ENCODE peak calls at places on chromosomes 11 and 22, in six cellular contexts. D is left ventricle myocardium inferior; P is CD8-positive, alpha-beta T cell; T is GM23248; S is MM.1S; K is GM12878. C is an unnamed sample.

GRCh38 chr11:34682822-34683221 is 61.9 kb downstream of the EHF start:
- DNase-seq in K (no peak), S (no peak), D (no peak), T (no peak), P (no peak), C (no peak)

GRCh38 chr11:73359930-73360742 is 16.1 kb upstream of the RELT start:
- DNase-seq in P (no peak), T (peak; percentile 61), K (no peak), S (peak; percentile 58), D (no peak), C (peak; percentile 62)

GRCh38 chr22:37344735-37345462 is 62.6 kb downstream of the CYTH4 start:
- DNase-seq in S (no peak), T (no peak), D (no peak), K (no peak), P (no peak), C (no peak)

GRCh38 chr11:96332236-96332761 is 10.7 kb downstream of the MAML2 start:
- DNase-seq in P (no peak), D (no peak), K (no peak), S (no peak), T (peak; percentile 30), C (no peak)

GRCh38 chr22:35488513-35488912 is 52.1 kb upstream of the RASD2 start:
- DNase-seq in T (no peak), K (no peak), D (no peak), P (no peak), S (no peak), C (no peak)

GRCh38 chr11:9716275-9717039 is 52.6 kb downstream of the SWAP70 start:
- DNase-seq in T (peak; percentile 77), P (no peak), S (peak; percentile 24), D (no peak), K (peak; percentile 92), C (no peak)

GRCh38 chr22:18076060-18076497 is 1.7 kb upstream of the PEX26 start:
- DNase-seq in P (no peak), D (no peak), T (peak; percentile 92), S (peak; percentile 84), K (no peak), C (peak; percentile 68)

GRCh38 chr11:57318178-57318577 is 6.6 kb downstream of the TNKS1BP1 start:
- DNase-seq in D (no peak), P (no peak), K (no peak), T (peak; percentile 54), S (no peak), C (no peak)

GRCh38 chr11:65415499-65416340 is 6.9 kb upstream of the NEAT1 start:
- DNase-seq in D (peak; percentile 13), S (no peak), P (no peak), T (peak; percentile 17), K (no peak), C (no peak)

GRCh38 chr11:113375402-113375801 is 12.2 kb upstream of the ANKK1 start:
- DNase-seq in P (no peak), S (no peak), T (no peak), K (no peak), D (no peak), C (no peak)

GRCh38 chr11:83656931-83657330 is 370.8 kb upstream of the CCDC90B start:
- DNase-seq in K (no peak), T (no peak), P (no peak), D (no peak), S (no peak), C (no peak)

GRCh38 chr11:58616594-58616993 is 5.9 kb upstream of the CNTF start:
- DNase-seq in P (no peak), S (no peak), T (peak; percentile 92), K (no peak), D (peak; percentile 35), C (no peak)

GRCh38 chr11:113782134-113782533 is 2.5 kb downstream of the CLDN25 start:
- DNase-seq in T (no peak), K (no peak), S (no peak), D (no peak), P (no peak), C (no peak)

GRCh38 chr11:71474141-71474770 is 21.3 kb downstream of the NADSYN1 start:
- DNase-seq in P (no peak), T (no peak), S (no peak), K (no peak), D (no peak), C (no peak)

GRCh38 chr22:23183107-23183698 is 2.9 kb downstream of the BCR start:
- DNase-seq in K (no peak), S (peak; percentile 43), T (peak; percentile 75), P (no peak), D (peak; percentile 35), C (no peak)

GRCh38 chr11:64655901-64656601 is 65.0 kb downstream of the SLC22A12 start:
- DNase-seq in D (no peak), K (no peak), T (peak; percentile 41), S (no peak), P (no peak), C (no peak)

DNA sequence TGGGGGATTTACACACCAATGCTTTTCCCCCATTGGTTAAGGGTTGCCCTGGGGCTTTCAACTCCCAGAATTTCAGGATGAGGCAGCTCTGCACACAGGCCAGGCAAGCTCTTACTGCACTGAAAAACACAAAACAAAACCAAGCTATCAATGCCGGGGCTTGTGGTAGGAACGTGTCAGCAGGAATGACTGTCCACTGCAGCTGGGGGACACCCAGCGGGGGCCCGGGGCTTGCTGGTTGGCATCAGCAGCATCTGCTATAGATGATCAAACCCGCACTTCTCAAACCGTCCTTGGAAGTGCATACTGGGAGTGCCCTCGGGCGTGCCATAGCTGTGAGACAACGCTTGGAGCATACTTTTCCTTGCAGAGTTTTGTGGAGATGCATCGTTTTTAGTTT is 7.7 kb downstream of the TP53AIP1 start:
- DNase-seq in S (no peak), P (no peak), T (no peak), K (no peak), D (no peak), C (no peak)
- H3K4me1 ChIP-seq in S (no peaks in the 10 kb centered on the region), P (no peaks in the 10 kb centered on the region), T (no peaks in the 10 kb centered on the region), K (no peaks in the 10 kb centered on the region), D (no peaks in the 10 kb centered on the region), C (no peaks in the 10 kb centered on the region)

GRCh38 chr22:41798736-41799135 is 1.7 kb upstream of the CCDC134 start:
- DNase-seq in P (no peak), S (no peak), T (no peak), D (no peak), K (no peak), C (no peak)

GRCh38 chr22:41799486-41800347 is 762 bp upstream of the CCDC134 start:
- DNase-seq in T (peak; percentile 57), P (no peak), S (no peak), D (peak; percentile 34), K (no peak), C (no peak)

GRCh38 chr22:41800348-41801146 is at the start of gene CCDC134:
- DNase-seq in T (peak; percentile 92), K (peak; percentile 70), P (peak; percentile 82), D (peak; percentile 93), S (peak; percentile 93), C (peak; percentile 86)

GRCh38 chr22:41801147-41801819 is 804 bp downstream of the CCDC134 start:
- DNase-seq in D (no peak), S (peak; percentile 26), K (no peak), T (no peak), P (no peak), C (no peak)

DNA sequence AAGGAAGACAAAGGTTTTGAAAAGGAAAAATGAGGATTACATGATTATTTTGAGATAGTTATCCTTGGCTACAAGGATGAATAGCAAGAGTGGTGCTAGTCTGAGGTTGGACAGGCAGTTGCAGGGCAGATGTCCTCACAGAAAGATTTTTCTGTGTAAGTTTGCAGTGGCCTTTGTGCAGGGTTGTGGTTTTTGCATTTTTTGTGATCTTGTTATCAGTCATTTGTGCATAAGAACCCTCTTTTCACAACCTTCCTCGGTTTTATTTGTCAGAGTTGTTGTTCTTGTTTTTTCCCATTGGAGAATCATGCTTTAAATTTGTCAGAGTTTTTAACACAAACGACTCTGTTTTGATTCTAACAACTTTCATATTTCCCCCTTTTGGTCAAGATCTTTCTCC is 1.4 kb downstream of the CCDC134 start:
- DNase-seq in S (no peak), D (no peak), T (no peak), K (no peak), P (no peak), C (no peak)
- H3K36me3 ChIP-seq in S (no peaks in the 10 kb centered on the region), D (no peaks in the 10 kb centered on the region), T (no peaks in the 10 kb centered on the region), K (no peaks in the 10 kb centered on the region), P (no peaks in the 10 kb centered on the region), C (no peaks in the 10 kb centered on the region)

DNA sequence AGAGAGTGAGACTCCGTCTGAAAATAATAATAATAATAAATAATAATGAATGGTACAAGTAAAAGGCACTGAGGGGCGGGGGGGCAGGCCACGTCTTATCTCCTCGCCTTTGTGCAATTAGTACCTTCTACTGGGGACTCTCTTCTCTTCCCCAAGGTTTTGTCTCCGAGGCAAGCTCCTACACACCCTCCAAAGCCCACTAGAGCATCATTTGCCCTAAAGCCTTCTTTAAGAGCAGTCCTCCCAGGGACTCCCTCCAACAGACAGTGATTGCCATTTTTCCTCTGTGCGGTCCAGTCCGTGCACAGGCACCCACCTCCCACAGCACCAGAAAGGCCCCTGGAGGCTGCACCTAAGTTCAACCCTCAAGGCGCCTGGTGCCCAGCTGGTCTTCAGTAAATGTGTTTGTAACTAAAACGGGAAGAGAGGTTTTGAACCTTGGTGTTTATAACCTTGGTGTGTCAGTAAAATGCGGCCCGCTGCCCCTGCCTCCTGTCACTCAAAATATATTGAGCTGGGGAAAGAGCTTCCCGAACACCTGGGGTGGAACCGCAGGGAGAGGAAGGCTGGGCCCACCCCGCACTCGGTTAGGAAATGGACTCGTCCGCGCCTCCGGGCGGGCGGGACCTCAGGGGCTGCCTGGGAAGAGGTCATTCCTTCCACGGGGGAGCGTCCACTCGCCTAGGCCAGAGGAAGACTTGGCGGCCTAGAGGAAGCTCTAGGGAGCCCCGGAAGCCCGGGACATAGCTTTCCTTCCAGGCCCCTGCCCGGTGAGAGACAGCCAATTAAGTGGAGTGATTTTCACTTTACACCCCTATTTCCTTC is 4.7 kb upstream of the KDELR3 start:
- DNase-seq in S (no peak), D (peak; percentile 75), P (no peak), K (no peak), T (no peak), C (no peak)
- H3K27me3 ChIP-seq in S (peaks cover 63% of the 10 kb centered on the region), D (peaks cover 43% of the 10 kb centered on the region), P (peaks cover 9% of the 10 kb centered on the region), K (peaks cover 16% of the 10 kb centered on the region), T (peaks cover 24% of the 10 kb centered on the region), C (no peaks in the 10 kb centered on the region)

GRCh38 chr11:90222459-90223247 is at the start of gene CHORDC1:
- DNase-seq in T (peak; percentile 92), D (peak; percentile 91), K (peak; percentile 71), P (peak; percentile 77), S (peak; percentile 95), C (peak; percentile 92)

GRCh38 chr11:90219438-90219837 is 3.4 kb downstream of the CHORDC1 start:
- DNase-seq in P (no peak), K (no peak), D (no peak), S (no peak), T (no peak), C (no peak)

GRCh38 chr11:90222152-90222458 is 744 bp downstream of the CHORDC1 start:
- DNase-seq in K (no peak), P (no peak), T (no peak), D (no peak), S (peak; percentile 9), C (no peak)

GRCh38 chr11:90220391-90220790 is 2.5 kb downstream of the CHORDC1 start:
- DNase-seq in T (peak; percentile 84), D (no peak), K (no peak), P (no peak), S (no peak), C (no peak)

DNA sequence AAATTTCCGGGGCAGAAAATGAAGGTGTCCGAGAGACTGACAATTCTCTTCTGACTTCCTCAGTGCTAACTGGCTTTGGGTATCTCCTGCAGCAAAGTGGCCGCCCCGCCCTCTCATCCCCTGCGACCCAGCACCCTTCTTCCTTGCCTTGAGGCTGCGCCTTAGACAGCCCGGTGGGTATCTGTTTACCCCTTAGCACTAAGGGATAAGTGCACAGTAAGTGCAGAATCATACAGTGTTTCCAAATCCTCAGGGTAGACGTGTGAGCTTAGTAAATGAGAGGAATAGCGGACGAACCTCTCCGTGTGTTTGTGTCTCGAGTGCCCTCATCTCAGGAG is 368 bp upstream of the CHORDC1 start:
- DNase-seq in P (no peak), S (no peak), K (no peak), T (no peak), D (no peak), C (no peak)
- H3K4me1 ChIP-seq in P (peaks cover 32% of the 10 kb centered on the region), S (peaks cover 19% of the 10 kb centered on the region), K (peaks cover 4% of the 10 kb centered on the region), T (peaks cover 17% of the 10 kb centered on the region), D (peaks cover 63% of the 10 kb centered on the region), C (peaks cover 18% of the 10 kb centered on the region)

C was measured in HAP-1.